ENCODE peak calls at places on chromosomes 3 and 15, in four cellular contexts. T is activated CD4-positive, CD25-positive, alpha-beta regulatory T cell; B is memory B cell; J is caudate nucleus. A is an unnamed sample.

GRCh38 chr3:17577795-17578520 is 164.5 kb downstream of the TBC1D5 start:
- DNase-seq in T (no peak), B (no peak), J (no peak), A (no peak)

GRCh38 chr15:29135702-29136426 is 133.8 kb downstream of the NSMCE3 start:
- DNase-seq in T (no peak), B (no peak), J (no peak), A (no peak)

GRCh38 chr15:83275412-83275811 is 9.1 kb downstream of the BNC1 start:
- DNase-seq in T (no peak), B (no peak), J (no peak), A (no peak)

GRCh38 chr3:27353221-27353620 is 16.0 kb downstream of the NEK10 start:
- DNase-seq in T (no peak), B (no peak), J (no peak), A (no peak)

GRCh38 chr15:40118473-40118872 is 9.8 kb upstream of the BMF start:
- DNase-seq in T (no peak), B (no peak), J (no peak), A (no peak)

GRCh38 chr15:95503640-95504225 is 826.8 kb upstream of the NR2F2 start:
- DNase-seq in T (no peak), B (no peak), J (no peak), A (no peak)

GRCh38 chr15:89368566-89369223 is 34.1 kb upstream of the POLG start:
- DNase-seq in T (no peak), B (no peak), J (no peak), A (no peak)

GRCh38 chr15:31255732-31256384 is 70.8 kb upstream of the KLF13 start:
- DNase-seq in T (no peak), B (no peak), J (no peak), A (no peak)

GRCh38 chr3:15197340-15198029 is 8.6 kb upstream of the CAPN7 start:
- DNase-seq in T (no peak), B (no peak), J (no peak), A (no peak)

GRCh38 chr3:16511561-16512434 is 1.7 kb downstream of the RFTN1 start:
- DNase-seq in T (peak; percentile 38), B (peak; percentile 79), J (no peak), A (no peak)

GRCh38 chr15:59532770-59533379 is 78.7 kb upstream of the GCNT3 start:
- DNase-seq in T (no peak), B (peak; percentile 70), J (no peak), A (no peak)

GRCh38 chr15:85689729-85690128 is 105.0 kb downstream of the KLHL25 start:
- DNase-seq in T (no peak), B (peak; percentile 54), J (peak; percentile 10), A (no peak)

A was measured in frontal cortex.